ENCODE peak calls at places on chromosomes 12 and 14, in eight cellular contexts. D is adrenal gland, H is BE2C, U is HL-60, R is foreskin fibroblast, S is bronchial epithelial cell, F is neuronal stem cell, I is fibroblast of the aortic adventitia. Q is an unnamed sample.

GRCh38 chr14:31943861-31944255 is 133.2 kb upstream of the ARHGAP5 start:
- DNase-seq in H (no peak), D (no peak), R (no peak), S (no peak), I (no peak), F (no peak), U (no peak), Q (no peak)

GRCh38 chr14:51547260-51547659 is 104.5 kb upstream of the FRMD6 start:
- DNase-seq in R (peak), I (peak), H (peak), D (peak), U (no peak), F (no peak), S (peak), Q (peak)

GRCh38 chr14:93032301-93032929 is 83.3 kb downstream of the ITPK1 start:
- DNase-seq in D (no peak), U (peak), I (peak), F (no peak), S (no peak), R (peak), H (no peak), Q (no peak)

GRCh38 chr14:90658541-90658967 is 157.7 kb downstream of the TTC7B start:
- DNase-seq in R (no peak), D (no peak), I (peak), H (no peak), U (peak), S (peak), F (no peak), Q (no peak)

GRCh38 chr12:2794261-2794735 is 472 bp upstream of the FKBP4 start:
- DNase-seq in D (no peak), F (peak), S (peak), U (no peak), I (no peak), R (no peak), H (peak), Q (no peak)

GRCh38 chr14:30608533-30609006 is 13.5 kb upstream of the SCFD1 start:
- DNase-seq in H (no peak), U (no peak), R (peak), S (peak), D (no peak), F (no peak), I (peak), Q (no peak)

GRCh38 chr14:36580856-36581831 is 1.3 kb downstream of the NKX2-8 start:
- DNase-seq in I (peak), R (peak), S (peak), U (no peak), F (no peak), D (no peak), H (no peak), Q (no peak)

GRCh38 chr12:113889806-113890581 is 76.1 kb downstream of the RBM19 start:
- DNase-seq in U (no peak), H (peak), D (no peak), S (no peak), R (peak), I (no peak), F (no peak), Q (no peak)

GRCh38 chr12:64679487-64679983 is 69.2 kb downstream of the RASSF3 start:
- DNase-seq in I (peak), F (no peak), R (peak), H (no peak), D (peak), U (no peak), S (peak), Q (peak)

GRCh38 chr12:26195250-26195640 is at the start of gene SSPN:
- DNase-seq in F (peak), D (peak), U (no peak), R (peak), S (no peak), H (peak), I (peak), Q (peak)

GRCh38 chr14:56213288-56213687 is 95.1 kb downstream of the PELI2 start:
- DNase-seq in F (no peak), U (no peak), I (no peak), S (no peak), R (no peak), D (no peak), H (no peak), Q (no peak)

GRCh38 chr12:93397412-93397811 is 19.7 kb downstream of the NUDT4 start:
- DNase-seq in D (peak), R (no peak), H (no peak), U (no peak), S (no peak), F (no peak), I (no peak), Q (no peak)

GRCh38 chr12:20260864-20261263 is 107.5 kb upstream of the PDE3A start:
- DNase-seq in I (no peak), F (no peak), H (no peak), S (no peak), U (no peak), D (no peak), R (no peak), Q (no peak)

GRCh38 chr12:100799770-100800169 is 5.2 kb downstream of the ANO4 start:
- DNase-seq in R (peak), F (no peak), S (peak), H (no peak), U (no peak), I (no peak), D (no peak), Q (no peak)

GRCh38 chr12:71551529-71551928 is 111.9 kb downstream of the LGR5 start:
- DNase-seq in I (peak), S (peak), R (peak), H (no peak), D (no peak), F (no peak), U (no peak), Q (no peak)

GRCh38 chr12:120139958-120140357 is 23.4 kb upstream of the RAB35 start:
- DNase-seq in F (no peak), R (no peak), I (no peak), S (no peak), D (no peak), H (no peak), U (no peak), Q (no peak)

GRCh38 chr12:6778212-6778570 is 5.9 kb downstream of the LAG3 start:
- DNase-seq in I (peak), F (no peak), R (peak), H (peak), D (peak), S (no peak), U (no peak), Q (no peak)

GRCh38 chr12:64660237-64661018 is 50.1 kb downstream of the RASSF3 start:
- DNase-seq in D (no peak), I (no peak), S (no peak), R (peak), F (no peak), H (no peak), U (no peak), Q (no peak)

GRCh38 chr12:100539209-100539608 is 34.3 kb upstream of the GAS2L3 start:
- DNase-seq in H (no peak), D (no peak), R (peak), S (peak), I (peak), F (peak), U (no peak), Q (no peak)

GRCh38 chr12:3228587-3228986 is 151.4 kb downstream of the TSPAN9 start:
- DNase-seq in F (no peak), H (no peak), R (peak), I (no peak), D (no peak), S (no peak), U (no peak), Q (no peak)

GRCh38 chr14:60327447-60328331 is 78.7 kb downstream of the PPM1A start:
- DNase-seq in H (no peak), R (peak), S (no peak), F (no peak), U (peak), D (peak), I (no peak), Q (no peak)
- H3K4me3 ChIP-seq in H (no peak), R (no peak), S (peak), F (peak), U (no peak), D (no peak), I (peak), Q (peak)

DNA sequence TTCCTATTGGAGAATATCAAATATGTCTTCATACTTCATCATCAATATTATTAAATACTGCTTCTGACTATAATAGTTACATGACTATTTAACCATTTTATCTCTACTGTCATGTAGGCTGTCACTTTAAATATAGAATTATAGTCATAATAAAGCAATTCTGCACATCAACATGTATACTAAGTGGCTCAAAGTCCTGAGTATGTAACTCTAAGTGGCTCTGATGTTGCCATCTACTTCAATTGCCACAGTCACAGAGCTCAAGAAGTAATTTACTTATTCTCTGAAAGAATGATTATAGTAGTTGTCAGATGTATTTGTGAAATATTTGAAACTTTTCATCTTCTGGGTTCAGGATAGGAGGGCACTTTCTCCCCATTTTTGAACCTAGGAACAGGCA is 202.3 kb downstream of the KITLG start:
- DNase-seq in R (no peak), U (no peak), S (no peak), H (no peak), F (no peak), D (no peak), I (no peak), Q (no peak)
- H3K4me3 ChIP-seq in R (no peak), U (no peak), S (no peak), H (no peak), F (no peak), D (no peak), I (no peak), Q (no peak)

GRCh38 chr12:69476276-69477017 is 6.3 kb downstream of the FRS2 start:
- DNase-seq in F (no peak), I (peak), H (no peak), S (no peak), U (no peak), R (no peak), D (no peak), Q (no peak)
- H3K4me3 ChIP-seq in F (no peak), I (no peak), H (no peak), S (no peak), U (no peak), R (no peak), D (no peak), Q (peak)

GRCh38 chr14:74713395-74713735 is 421 bp downstream of the FCF1 start:
- DNase-seq in U (no peak), R (no peak), F (no peak), H (no peak), S (no peak), I (no peak), D (no peak), Q (no peak)

GRCh38 chr14:74710477-74710876 is 2.4 kb downstream of the AREL1 start:
- DNase-seq in U (no peak), R (no peak), H (no peak), S (no peak), I (no peak), D (no peak), F (no peak), Q (no peak)

GRCh38 chr14:74712499-74713394 is at the start of the genes AREL1 and FCF1:
- DNase-seq in H (peak), U (peak), S (peak), I (peak), D (peak), R (peak), F (peak), Q (peak)
- H3K4me3 ChIP-seq in H (peak), U (peak), S (peak), I (peak), D (peak), R (peak), F (peak), Q (peak)

GRCh38 chr12:124563401-124563800 is 4.0 kb downstream of the NCOR2 start:
- DNase-seq in H (no peak), D (no peak), R (no peak), U (no peak), F (no peak), I (no peak), S (no peak), Q (no peak)
- H3K4me3 ChIP-seq in H (no peak), D (no peak), R (no peak), U (no peak), F (no peak), I (no peak), S (no peak), Q (no peak)

DNA sequence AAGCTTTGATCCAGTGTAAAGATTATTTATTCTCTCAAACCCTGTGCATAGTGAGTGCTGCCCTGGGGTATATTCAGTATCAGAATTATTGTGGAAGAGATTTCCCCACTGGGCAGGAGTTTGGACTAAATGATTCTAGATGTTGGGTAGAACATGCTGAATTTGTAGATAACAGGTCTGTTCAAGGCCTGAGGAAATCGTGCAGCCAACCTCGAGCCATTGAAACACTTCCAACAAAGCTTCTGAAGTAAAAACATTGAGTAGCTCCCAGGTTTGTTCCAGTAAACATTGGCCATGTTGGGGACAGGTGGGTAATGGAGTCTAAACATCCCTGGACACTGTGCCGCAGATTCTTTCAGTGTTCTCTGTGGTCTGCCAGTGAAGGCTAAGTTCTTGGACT is 87.5 kb downstream of the LLPH start:
- DNase-seq in F (no peak), D (peak), R (no peak), S (no peak), H (no peak), U (no peak), I (no peak), Q (no peak)
- H3K4me3 ChIP-seq in F (no peak), D (no peak), R (no peak), S (no peak), H (no peak), U (no peak), I (no peak), Q (no peak)

DNA sequence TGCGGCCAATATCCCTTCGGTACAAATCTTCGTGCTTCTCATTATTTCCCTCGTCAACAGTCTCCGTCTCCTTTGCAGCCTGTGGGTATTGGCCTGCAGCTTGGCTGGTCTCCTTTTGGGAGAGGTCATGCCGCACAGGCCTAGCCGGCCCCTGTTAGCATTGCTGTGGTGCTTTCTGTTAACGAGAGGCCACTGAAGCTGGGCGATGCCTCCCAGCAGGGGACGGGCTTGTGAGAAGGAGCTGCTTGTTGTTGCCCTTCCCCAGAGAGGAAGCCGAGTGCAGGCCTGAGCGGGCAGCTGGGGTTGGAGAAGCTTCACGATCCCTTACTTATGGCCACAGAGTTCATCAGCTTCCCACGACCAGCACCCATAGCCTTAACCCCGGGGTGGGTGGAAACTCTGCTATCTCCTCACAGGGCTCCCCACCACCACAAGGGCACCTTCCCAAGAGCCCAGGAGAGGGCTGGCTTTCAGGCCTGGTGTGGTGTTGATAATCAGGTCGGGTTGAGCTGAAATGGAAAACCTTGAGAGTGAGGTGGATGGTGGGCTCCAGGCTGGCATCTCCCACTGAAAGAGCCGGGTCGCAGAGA is 228.5 kb downstream of the ZFP36L1 start:
- DNase-seq in R (no peak), U (no peak), H (no peak), D (no peak), I (no peak), F (no peak), S (no peak), Q (peak)
- H3K4me3 ChIP-seq in R (no peak), U (no peak), H (no peak), D (no peak), I (no peak), F (no peak), S (no peak), Q (no peak)

DNA sequence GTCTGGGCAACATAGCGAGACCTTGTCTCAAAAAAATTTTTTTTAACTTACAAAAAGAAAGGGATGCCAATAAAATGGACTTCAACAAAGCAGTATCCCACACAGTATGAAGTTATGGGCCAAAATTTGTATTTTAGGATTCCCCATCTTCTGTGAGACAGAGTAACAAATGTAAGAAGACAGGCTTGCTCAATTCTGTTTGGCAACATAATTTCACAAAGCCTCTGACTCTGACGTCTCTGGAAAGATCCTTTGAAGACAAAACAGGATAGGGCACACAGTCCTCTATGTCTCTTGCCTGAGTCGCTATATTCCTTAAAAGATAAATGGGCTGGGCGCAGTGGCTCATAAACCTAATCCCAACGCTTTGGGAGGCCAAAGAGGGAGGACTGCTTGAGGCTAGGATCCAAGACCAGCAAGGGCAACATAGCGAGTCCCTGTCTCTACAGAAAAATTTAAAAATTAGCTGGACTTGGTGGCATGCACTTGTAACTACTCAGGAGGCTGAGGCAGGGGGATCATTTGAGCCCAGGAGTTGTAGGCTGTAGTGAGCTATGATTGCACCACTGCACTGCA is 1.1 kb upstream of the HOMEZ start:
- DNase-seq in I (peak), S (peak), F (no peak), D (no peak), U (peak), R (no peak), H (no peak), Q (no peak)
- H3K4me3 ChIP-seq in I (peak), S (peak), F (peak), D (no peak), U (peak), R (peak), H (peak), Q (peak)

GRCh38 chr12:78260976-78261375 is 430.3 kb downstream of the NAV3 start:
- DNase-seq in R (no peak), I (no peak), U (no peak), H (no peak), F (no peak), S (peak), D (no peak), Q (no peak)
- H3K4me3 ChIP-seq in R (no peak), I (no peak), U (no peak), H (no peak), F (no peak), S (no peak), D (no peak), Q (no peak)

GRCh38 chr12:88036368-88036965 is 7.3 kb upstream of the C12orf50 start:
- DNase-seq in R (peak), U (peak), H (no peak), S (peak), I (peak), D (no peak), F (no peak), Q (no peak)

GRCh38 chr12:88035271-88035906 is 6.2 kb upstream of the C12orf50 start:
- DNase-seq in R (peak), F (peak), I (peak), H (peak), S (peak), D (peak), U (peak), Q (peak)

GRCh38 chr12:88035907-88036289 is 6.7 kb upstream of the C12orf50 start:
- DNase-seq in I (no peak), R (no peak), F (no peak), S (peak), D (no peak), H (no peak), U (no peak), Q (no peak)

GRCh38 chr12:88037770-88038169 is 8.6 kb upstream of the C12orf50 start:
- DNase-seq in D (no peak), I (no peak), H (no peak), F (no peak), S (no peak), U (no peak), R (no peak), Q (no peak)
- H3K4me3 ChIP-seq in D (no peak), I (no peak), H (peak), F (no peak), S (no peak), U (no peak), R (no peak), Q (no peak)